ENCODE peak calls at places on chromosomes 2 and 18, in six cellular contexts. K is CD8-positive, alpha-beta T cell; Y is thoracic aorta; J is dorsolateral prefrontal cortex; Q is B cell; V is BE2C. H is an unnamed sample.

GRCh38 chr2:108956375-108956774 is 32.6 kb downstream of the EDAR start:
- DNase-seq in K (no peak), Y (no peak), J (no peak), Q (no peak), V (no peak), H (no peak)

GRCh38 chr2:160332318-160332717 is 132.2 kb upstream of the ITGB6 start:
- DNase-seq in K (no peak), Y (no peak), J (no peak), Q (no peak), V (no peak), H (no peak)

GRCh38 chr18:24995056-24995455 is 356.9 kb downstream of the ZNF521 start:
- DNase-seq in K (no peak), Y (no peak), J (no peak), Q (no peak), V (no peak), H (peak)

GRCh38 chr2:215664847-215665525 is 229.1 kb upstream of the FN1 start:
- DNase-seq in K (no peak), Y (no peak), J (no peak), Q (no peak), V (no peak), H (peak)

GRCh38 chr2:12110074-12110473 is 363.6 kb downstream of the LPIN1 start:
- DNase-seq in K (no peak), Y (no peak), J (no peak), Q (no peak), V (no peak), H (no peak)

GRCh38 chr2:240886678-240887574 is 9.0 kb downstream of the MAB21L4 start:
- DNase-seq in K (no peak), Y (no peak), J (peak), Q (no peak), V (peak), H (no peak)

GRCh38 chr2:48677450-48677849 is 59.8 kb downstream of the GTF2A1L start:
- DNase-seq in K (no peak), Y (no peak), J (no peak), Q (no peak), V (no peak), H (no peak)

GRCh38 chr2:232349946-232350635 is 28.5 kb upstream of the ALPP start:
- DNase-seq in K (no peak), Y (no peak), J (peak), Q (no peak), V (no peak), H (no peak)

GRCh38 chr2:100518801-100519200 is 44.0 kb upstream of the PDCL3 start:
- DNase-seq in K (no peak), Y (no peak), J (no peak), Q (no peak), V (no peak), H (no peak)

GRCh38 chr2:212646698-212647097 is 108.1 kb upstream of the ERBB4 start:
- DNase-seq in K (no peak), Y (no peak), J (no peak), Q (no peak), V (no peak), H (peak)

GRCh38 chr2:241268716-241269445 is 46.6 kb downstream of the HDLBP start:
- DNase-seq in K (no peak), Y (no peak), J (no peak), Q (no peak), V (no peak), H (peak)

GRCh38 chr2:240306185-240306584 is 129.3 kb upstream of the GPC1 start:
- DNase-seq in K (no peak), Y (no peak), J (no peak), Q (no peak), V (no peak), H (no peak)

GRCh38 chr2:157793053-157793612 is 83.0 kb downstream of the ACVR1 start:
- DNase-seq in K (no peak), Y (no peak), J (no peak), Q (no peak), V (no peak), H (no peak)
- TF ChIP-seq CTCF in K (no peak), Y (peak), J (no peak), Q (no peak), V (peak), H (peak)

DNA sequence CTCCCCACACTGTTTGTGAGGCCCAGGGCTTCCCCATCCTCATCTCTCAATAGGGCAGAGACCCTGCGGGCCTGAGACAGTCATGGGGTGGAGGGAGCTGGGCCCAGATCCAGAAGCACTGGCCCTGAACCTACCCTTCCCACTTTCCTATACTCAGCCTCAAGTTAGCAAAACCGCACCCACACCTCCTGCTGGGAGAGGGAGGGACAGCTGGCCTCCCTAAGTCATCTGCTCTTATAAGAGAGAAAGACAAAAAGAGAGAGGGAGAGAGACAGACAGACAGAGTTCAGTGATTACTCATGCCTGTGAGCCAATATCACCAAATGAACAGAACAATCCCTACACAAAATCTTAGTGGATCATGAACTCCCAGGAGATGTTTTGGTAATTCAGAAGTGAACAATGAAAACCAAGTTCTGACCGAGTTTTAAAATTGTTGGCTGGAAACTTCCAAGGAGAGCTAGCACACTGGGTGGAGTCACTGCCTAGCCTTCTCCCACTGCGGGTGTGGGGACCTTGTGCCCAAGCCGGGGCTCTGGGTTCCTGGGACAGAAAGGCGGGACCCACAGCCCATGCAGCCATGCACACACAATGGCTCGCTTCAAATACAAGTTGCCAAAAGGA is 130.5 kb downstream of the PXDN start:
- DNase-seq in K (no peak), Y (no peak), J (no peak), Q (no peak), V (no peak), H (no peak)
- TF ChIP-seq CTCF in K (no peak), Y (no peak), J (no peak), Q (no peak), V (no peak), H (peak)

DNA sequence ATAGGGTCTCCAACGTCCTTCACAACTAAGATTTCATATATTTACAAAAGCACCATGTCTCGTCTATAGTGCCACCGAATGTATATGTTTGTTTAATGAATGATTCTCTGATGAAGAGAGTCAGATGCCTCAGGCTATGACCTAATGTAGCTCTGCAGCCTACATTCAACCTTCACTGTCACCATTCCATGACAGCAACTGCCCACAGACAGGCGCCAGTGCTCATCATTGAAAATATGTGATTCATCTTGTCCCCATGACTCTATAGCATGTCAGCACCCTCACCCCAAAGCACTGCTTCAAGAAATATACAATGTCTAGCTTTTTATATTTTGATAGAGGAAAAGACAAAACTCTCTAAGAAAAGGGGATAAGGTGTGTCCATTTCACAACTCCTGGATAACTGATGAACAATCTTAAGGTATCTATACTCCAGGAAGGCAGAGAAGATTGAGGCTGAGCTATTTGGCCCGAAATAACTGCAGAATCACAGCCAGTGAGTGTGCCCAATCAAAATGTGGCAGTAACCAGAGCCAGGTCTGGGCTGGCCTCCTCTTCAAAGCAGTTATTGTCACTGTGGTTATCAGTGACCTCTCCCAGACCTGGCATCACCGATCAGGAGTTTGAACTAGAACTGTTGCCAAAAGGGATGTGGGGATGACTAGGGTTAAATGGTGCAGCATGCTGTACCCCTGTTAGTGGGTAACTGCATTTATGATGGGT is 246.6 kb downstream of the SETBP1 start:
- DNase-seq in K (no peak), Y (no peak), J (no peak), Q (no peak), V (no peak), H (peak)
- TF ChIP-seq CTCF in K (no peak), Y (no peak), J (no peak), Q (no peak), V (no peak), H (no peak)

GRCh38 chr2:238908960-238909951 is 61.4 kb downstream of the TWIST2 start:
- DNase-seq in K (no peak), Y (no peak), J (peak), Q (peak), V (no peak), H (peak)
- TF ChIP-seq CTCF in K (no peak), Y (no peak), J (no peak), Q (no peak), V (no peak), H (peak)

GRCh38 chr18:52341617-52342381 is 1.8 kb downstream of the DCC start:
- DNase-seq in K (no peak), Y (no peak), J (peak), Q (no peak), V (peak), H (no peak)

GRCh38 chr18:52343731-52344340 is 3.8 kb downstream of the DCC start:
- DNase-seq in K (no peak), Y (no peak), J (no peak), Q (no peak), V (no peak), H (no peak)

GRCh38 chr18:52345428-52345827 is 5.4 kb downstream of the DCC start:
- DNase-seq in K (no peak), Y (no peak), J (no peak), Q (no peak), V (no peak), H (no peak)

GRCh38 chr18:52340466-52341378 is 725 bp downstream of the DCC start:
- DNase-seq in K (no peak), Y (no peak), J (peak), Q (no peak), V (no peak), H (no peak)

DNA sequence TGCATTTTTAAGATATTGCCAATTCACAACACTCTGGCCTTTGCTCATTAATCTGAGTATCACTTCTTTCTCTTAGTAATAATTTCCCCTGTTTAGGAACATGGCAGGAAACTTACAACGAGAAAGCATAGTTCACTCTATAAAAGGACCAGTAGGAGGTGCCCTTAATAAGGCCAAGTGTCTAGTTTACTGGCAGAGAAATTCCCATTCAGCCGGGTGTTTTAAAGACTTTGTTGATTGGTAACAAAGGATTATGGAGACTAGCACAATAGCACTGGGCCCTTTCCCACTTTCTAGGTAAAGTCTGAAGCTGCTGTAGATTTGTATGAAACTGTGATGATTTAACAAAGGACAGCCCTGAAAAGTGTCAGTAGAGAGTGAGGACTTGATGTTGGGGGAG is 3.1 kb downstream of the DCC start:
- DNase-seq in K (no peak), Y (no peak), J (no peak), Q (no peak), V (no peak), H (no peak)
- TF ChIP-seq CTCF in K (no peak), Y (no peak), J (peak), Q (no peak), V (peak), H (no peak)